ENCODE peak calls at places on chromosome 4, in nine cellular contexts. X, F, I, V, O, D, Q, N and G are unnamed samples.
A peak's percentile ranks its signal among the peaks of the same experiment; 100 is the strongest.

GRCh38 chr4:142550955-142551354 is 295.1 kb downstream of the INPP4B start:
- DNase-seq in O (peak; percentile 41), N (no peak), Q (no peak), F (peak; percentile 19), D (no peak), V (no peak), I (no peak), X (peak; percentile 13), G (no peak)

GRCh38 chr4:116122131-116122530 is 963.2 kb downstream of the TRAM1L1 start:
- DNase-seq in O (peak; percentile 31), N (no peak), D (no peak), I (no peak), X (peak; percentile 67), V (no peak), F (no peak), Q (no peak), G (no peak)

GRCh38 chr4:7134737-7135388 is 57.5 kb upstream of the SORCS2 start:
- DNase-seq in X (no peak), I (no peak), F (peak; percentile 97), D (peak; percentile 86), O (no peak), V (no peak), Q (peak; percentile 34), N (peak; percentile 65), G (no peak)

GRCh38 chr4:152795891-152796290 is 16.1 kb downstream of the ARFIP1 start:
- DNase-seq in Q (no peak), X (no peak), I (no peak), O (no peak), F (no peak), V (no peak), D (no peak), N (no peak), G (no peak)

GRCh38 chr4:174828845-174829701 is at the start of gene GLRA3:
- DNase-seq in D (no peak), V (no peak), N (no peak), I (peak; percentile 1), Q (no peak), X (no peak), F (peak; percentile 10), O (no peak), G (no peak)

GRCh38 chr4:151359576-151359975 is 34.2 kb upstream of the SH3D19 start:
- DNase-seq in Q (peak; percentile 62), V (no peak), X (peak; percentile 27), N (no peak), F (peak; percentile 19), O (no peak), D (no peak), I (no peak), G (no peak)

GRCh38 chr4:183588169-183588675 is 70.8 kb downstream of the RWDD4 start:
- DNase-seq in V (no peak), N (no peak), O (no peak), Q (no peak), D (no peak), I (no peak), X (no peak), F (peak; percentile 44), G (no peak)

GRCh38 chr4:28518781-28519180 is 1658.1 kb downstream of the STIM2 start:
- DNase-seq in V (no peak), I (no peak), O (no peak), X (no peak), D (no peak), N (no peak), Q (no peak), F (peak; percentile 73), G (no peak)

GRCh38 chr4:53476232-53477037 is 99.0 kb downstream of the FIP1L1 start:
- DNase-seq in F (peak; percentile 99), Q (no peak), I (no peak), D (no peak), O (peak; percentile 33), V (no peak), X (no peak), N (peak; percentile 36), G (no peak)

GRCh38 chr4:76213415-76214268 is at the start of gene SCARB2:
- DNase-seq in X (peak; percentile 86), V (peak; percentile 41), F (peak; percentile 90), Q (peak; percentile 87), I (peak; percentile 92), D (peak; percentile 88), O (peak; percentile 89), N (peak; percentile 91), G (no peak)

GRCh38 chr4:68877555-68877954 is 61.8 kb downstream of the UGT2B10 start:
- DNase-seq in N (no peak), F (no peak), O (no peak), Q (no peak), V (no peak), D (no peak), X (no peak), I (no peak), G (no peak)

GRCh38 chr4:52841707-52842456 is 20.2 kb upstream of the RASL11B start:
- DNase-seq in N (peak; percentile 30), I (no peak), V (no peak), X (no peak), O (no peak), D (peak; percentile 42), F (peak; percentile 71), Q (no peak), G (no peak)

GRCh38 chr4:17614416-17615299 is at the start of gene MED28:
- DNase-seq in D (peak; percentile 97), N (peak; percentile 98), X (peak; percentile 96), F (peak; percentile 96), Q (peak; percentile 96), I (peak; percentile 94), O (peak; percentile 96), V (peak; percentile 96), G (peak; percentile 80)

GRCh38 chr4:138188406-138189084 is 53.6 kb downstream of the SLC7A11 start:
- DNase-seq in F (peak; percentile 45), V (no peak), N (no peak), X (no peak), D (no peak), Q (no peak), O (no peak), I (no peak), G (no peak)

GRCh38 chr4:81622028-81622427 is 150.3 kb upstream of the RASGEF1B start:
- DNase-seq in D (no peak), I (no peak), N (no peak), O (no peak), F (no peak), Q (no peak), V (no peak), X (no peak), G (no peak)

GRCh38 chr4:55561884-55562283 is 15.2 kb upstream of the CLOCK start:
- DNase-seq in V (no peak), F (no peak), X (no peak), I (no peak), Q (no peak), D (no peak), N (no peak), O (no peak), G (no peak)